ENCODE peak calls at places on chromosomes 7 and 10, in six cellular contexts. Y, O, U, G, B and V are unnamed samples.

GRCh38 chr10:88157981-88158465 is 294.6 kb downstream of the PTEN start:
- ATAC-seq in O (peak), B (no peak), G (no peak), Y (peak), U (peak), V (no peak)

GRCh38 chr7:118158766-118159165 is 25.2 kb upstream of the LSM8 start:
- ATAC-seq in G (no peak), O (no peak), U (no peak), Y (no peak), B (no peak), V (no peak)

GRCh38 chr7:1849351-1849951 is 179.4 kb downstream of the ELFN1 start:
- ATAC-seq in U (no peak), B (no peak), O (no peak), Y (no peak), G (no peak), V (no peak)

GRCh38 chr7:72805526-72806494 is 22.2 kb downstream of the TYW1B start:
- ATAC-seq in Y (no peak), B (no peak), U (no peak), O (no peak), G (no peak), V (no peak)

GRCh38 chr10:555281-555680 is 134.2 kb downstream of the DIP2C start:
- ATAC-seq in O (no peak), B (no peak), U (no peak), Y (no peak), G (no peak), V (no peak)

GRCh38 chr7:24756545-24756988 is 697 bp downstream of the GSDME start:
- ATAC-seq in O (no peak), B (peak), G (peak), Y (peak), U (peak), V (peak)

GRCh38 chr7:102814025-102814471 is 65.2 kb downstream of the FAM185A start:
- ATAC-seq in B (no peak), O (no peak), Y (no peak), U (no peak), G (no peak), V (no peak)

GRCh38 chr7:95472521-95473160 is 13.1 kb upstream of the ASB4 start:
- ATAC-seq in B (no peak), Y (peak), U (no peak), O (peak), G (no peak), V (no peak)